ENCODE peak calls at places on chromosomes 16 and 17, in five cellular contexts. B is activated CD4-positive, alpha-beta T cell treated with anti-CD3 and anti-CD28 coated beads, Interleukin-2, amount 10 ng/mL, durations not matched to agents 7 days and 5 days; D is stimulated activated CD4-positive, alpha-beta T cell treated with anti-CD3 and anti-CD28 coated beads, Interleukin-4, amount 100 ng/mL, for 4 hours; O is NCI-H1092 treated with DMSO at 0.1 percent for 48 hours; L is mucosa of gallbladder. Z is an unnamed sample.

GRCh38 chr17:45031231-45032149 is 19.9 kb downstream of the DCAKD start:
- DNase-seq in D (no peak), O (no peak), B (no peak), L (no peak), Z (peak)

GRCh38 chr17:64778367-64779290 is 116.5 kb upstream of the SMURF2 start:
- DNase-seq in L (no peak), B (no peak), D (no peak), O (peak), Z (no peak)

GRCh38 chr17:27654654-27655524 is 23.9 kb downstream of the LGALS9 start:
- DNase-seq in B (peak), D (peak), L (peak), O (peak), Z (no peak)

GRCh38 chr16:30896203-30896889 is at the start of gene CTF1:
- DNase-seq in B (no peak), D (no peak), O (no peak), L (peak), Z (no peak)

GRCh38 chr17:30244853-30245385 is 9.4 kb upstream of the SLC6A4 start:
- DNase-seq in L (no peak), B (no peak), O (no peak), D (no peak), Z (no peak)

GRCh38 chr16:29784901-29785500 is 5.5 kb upstream of the KIF22 start:
- DNase-seq in D (peak), L (peak), O (no peak), B (peak), Z (no peak)

GRCh38 chr16:31055613-31056012 is 18.4 kb downstream of the ZNF668 start:
- DNase-seq in L (no peak), D (no peak), B (no peak), O (no peak), Z (no peak)

GRCh38 chr16:56860226-56861020 is 4.6 kb upstream of the SLC12A3 start:
- DNase-seq in L (no peak), D (no peak), O (no peak), B (peak), Z (peak)

GRCh38 chr16:53159781-53160436 is 105.1 kb downstream of the CHD9 start:
- DNase-seq in D (no peak), O (peak), L (no peak), B (peak), Z (peak)

GRCh38 chr16:29926675-29927522 is 873 bp upstream of the KCTD13 start:
- DNase-seq in L (peak), D (no peak), B (no peak), O (peak), Z (no peak)

GRCh38 chr16:85249830-85250455 is 137.7 kb upstream of the CIBAR2 start:
- DNase-seq in D (no peak), O (no peak), B (no peak), L (no peak), Z (no peak)

GRCh38 chr17:67421869-67422273 is 44.8 kb downstream of the PITPNC1 start:
- DNase-seq in B (peak), D (peak), O (no peak), L (peak), Z (no peak)

GRCh38 chr16:72172105-72173034 is at the start of gene PMFBP1:
- DNase-seq in B (peak), D (no peak), L (peak), O (no peak), Z (peak)

GRCh38 chr17:68310141-68310540 is 18.8 kb downstream of the ARSG start:
- DNase-seq in D (peak), B (peak), L (no peak), O (no peak), Z (no peak)

GRCh38 chr17:68593331-68593710 is 7.8 kb downstream of the FAM20A start:
- DNase-seq in B (no peak), L (no peak), D (no peak), O (peak), Z (no peak)

GRCh38 chr17:75623386-75623785 is 9.8 kb upstream of the SMIM5 start:
- DNase-seq in O (no peak), L (no peak), D (no peak), B (no peak), Z (no peak)

GRCh38 chr17:59725691-59726090 is 18.2 kb downstream of the VMP1 start:
- DNase-seq in O (no peak), B (no peak), D (no peak), L (no peak), Z (peak)

GRCh38 chr17:38716368-38717005 is 11.4 kb downstream of the MLLT6 start:
- DNase-seq in B (no peak), L (no peak), O (no peak), D (no peak), Z (no peak)

GRCh38 chr17:77802811-77803220 is 155.7 kb upstream of the TNRC6C start:
- DNase-seq in L (no peak), B (no peak), D (no peak), O (peak), Z (no peak)

Z was measured in GF-D8.